ENCODE peak calls at places on chromosomes 3 and 15, in nine cellular contexts. I is cardiac muscle cell, J is ovary, O is right lobe of liver, T is fibroblast of lung, X is hepatocyte, D is pancreas, L is astrocyte, R is MM.1S. Y is an unnamed sample. For H3K9me3, the result is how much of the 10 kb centered on the place peaks cover.

GRCh38 chr3:127699946-127700300 is 27.2 kb downstream of the ABTB1 start:
- DNase-seq in I (no peak), J (no peak), O (no peak), T (no peak), X (no peak), D (no peak), L (no peak), R (no peak), Y (no peak)

GRCh38 chr15:90190606-90191343 is 10.4 kb upstream of the SEMA4B start:
- DNase-seq in I (no peak), J (no peak), O (no peak), T (no peak), X (no peak), D (peak), L (no peak), R (peak), Y (no peak)

GRCh38 chr3:188185717-188186236 is 31.8 kb downstream of the LPP start:
- DNase-seq in I (no peak), J (no peak), O (no peak), T (no peak), X (no peak), D (peak), L (peak), R (no peak), Y (no peak)

GRCh38 chr3:129439381-129439816 is 349 bp downstream of the MBD4 start:
- DNase-seq in I (no peak), J (no peak), O (peak), T (no peak), X (peak), D (no peak), L (no peak), R (peak), Y (peak)

GRCh38 chr15:56739474-56739873 is 6.2 kb upstream of the ZNF280D start:
- DNase-seq in I (no peak), J (no peak), O (no peak), T (no peak), X (no peak), D (no peak), L (no peak), R (no peak), Y (no peak)

GRCh38 chr3:62602987-62603386 is 229.6 kb upstream of the FEZF2 start:
- DNase-seq in I (no peak), J (no peak), O (no peak), T (peak), X (no peak), D (no peak), L (no peak), R (no peak), Y (no peak)

GRCh38 chr15:43912991-43913927 is 86.5 kb downstream of the WDR76 start:
- DNase-seq in I (peak), J (peak), O (no peak), T (peak), X (peak), D (no peak), L (peak), R (no peak), Y (peak)

GRCh38 chr15:72342385-72342784 is 22.4 kb upstream of the CELF6 start:
- DNase-seq in I (peak), J (no peak), O (no peak), T (peak), X (peak), D (no peak), L (no peak), R (no peak), Y (no peak)

GRCh38 chr3:73504255-73504654 is 120.5 kb downstream of the PDZRN3 start:
- DNase-seq in I (no peak), J (no peak), O (no peak), T (no peak), X (no peak), D (peak), L (no peak), R (no peak), Y (no peak)

GRCh38 chr15:98745650-98746374 is 97.5 kb downstream of the IGF1R start:
- DNase-seq in I (peak), J (no peak), O (no peak), T (no peak), X (no peak), D (no peak), L (peak), R (no peak), Y (no peak)

GRCh38 chr15:89385596-89386242 is 51.1 kb upstream of the POLG start:
- DNase-seq in I (peak), J (no peak), O (peak), T (no peak), X (no peak), D (no peak), L (peak), R (no peak), Y (no peak)

GRCh38 chr3:154252759-154253638 is 71.3 kb downstream of the DHX36 start:
- DNase-seq in I (peak), J (peak), O (peak), T (peak), X (peak), D (peak), L (peak), R (peak), Y (peak)

GRCh38 chr3:129526121-129526900 is 2.1 kb upstream of the RHO start:
- DNase-seq in I (no peak), J (no peak), O (no peak), T (no peak), X (no peak), D (no peak), L (no peak), R (peak), Y (no peak)

GRCh38 chr3:11254876-11255275 is 17.3 kb upstream of the ATG7 start:
- DNase-seq in I (no peak), J (no peak), O (no peak), T (no peak), X (no peak), D (no peak), L (no peak), R (no peak), Y (no peak)

GRCh38 chr15:88077249-88077810 is 179.2 kb downstream of the NTRK3 start:
- DNase-seq in I (no peak), J (no peak), O (no peak), T (no peak), X (no peak), D (no peak), L (peak), R (no peak), Y (peak)

GRCh38 chr15:25022233-25022632 is 67.4 kb downstream of the SNRPN start:
- DNase-seq in I (peak), J (no peak), O (no peak), T (peak), X (no peak), D (no peak), L (peak), R (no peak), Y (no peak)

GRCh38 chr15:52105856-52106255 is 6.7 kb downstream of the BCL2L10 start:
- DNase-seq in I (no peak), J (no peak), O (no peak), T (no peak), X (no peak), D (no peak), L (no peak), R (no peak), Y (no peak)

GRCh38 chr3:56754753-56755365 is 46.9 kb downstream of the ARHGEF3 start:
- DNase-seq in I (no peak), J (no peak), O (no peak), T (no peak), X (no peak), D (no peak), L (no peak), R (peak), Y (peak)

GRCh38 chr15:45612790-45613415 is 21.9 kb upstream of the SQOR start:
- DNase-seq in I (peak), J (no peak), O (no peak), T (peak), X (no peak), D (no peak), L (no peak), R (peak), Y (no peak)

GRCh38 chr15:101161656-101162055 is 90.2 kb downstream of the CHSY1 start:
- DNase-seq in I (no peak), J (no peak), O (no peak), T (no peak), X (no peak), D (no peak), L (no peak), R (no peak), Y (no peak)

GRCh38 chr3:127209155-127209839 is 16.4 kb downstream of the PRR23E start:
- DNase-seq in I (no peak), J (no peak), O (no peak), T (no peak), X (no peak), D (no peak), L (no peak), R (no peak), Y (no peak)

GRCh38 chr15:74635228-74635627 is 19.6 kb downstream of the CLK3 start:
- DNase-seq in I (peak), J (no peak), O (no peak), T (peak), X (peak), D (peak), L (peak), R (peak), Y (peak)

GRCh38 chr3:158430968-158431367 is 140.0 kb upstream of the MLF1 start:
- DNase-seq in I (peak), J (no peak), O (no peak), T (no peak), X (no peak), D (no peak), L (peak), R (no peak), Y (no peak)

GRCh38 chr15:74227968-74228722 is 8.0 kb upstream of the CCDC33 start:
- DNase-seq in I (peak), J (no peak), O (no peak), T (peak), X (no peak), D (no peak), L (no peak), R (no peak), Y (no peak)

GRCh38 chr3:67739851-67740250 is 85.4 kb upstream of the SUCLG2 start:
- DNase-seq in I (no peak), J (no peak), O (no peak), T (peak), X (no peak), D (no peak), L (peak), R (no peak), Y (no peak)

GRCh38 chr3:12893247-12893646 is 51.9 kb upstream of the RPL32 start:
- DNase-seq in I (no peak), J (no peak), O (peak), T (no peak), X (no peak), D (no peak), L (no peak), R (no peak), Y (no peak)

GRCh38 chr3:151581046-151581445 is 120.2 kb upstream of the IGSF10 start:
- DNase-seq in I (peak), J (no peak), O (no peak), T (peak), X (no peak), D (no peak), L (peak), R (no peak), Y (no peak)

GRCh38 chr3:4163006-4163405 is 140.2 kb upstream of the SETMAR start:
- DNase-seq in I (no peak), J (no peak), O (no peak), T (no peak), X (no peak), D (no peak), L (no peak), R (no peak), Y (no peak)

GRCh38 chr3:11634081-11634635 is 9.6 kb downstream of the VGLL4 start:
- DNase-seq in I (no peak), J (no peak), O (no peak), T (no peak), X (no peak), D (no peak), L (no peak), R (no peak), Y (peak)

GRCh38 chr3:197960694-197961581 is 921 bp downstream of the LMLN start:
- DNase-seq in I (peak), J (no peak), O (no peak), T (peak), X (no peak), D (no peak), L (no peak), R (no peak), Y (no peak)

GRCh38 chr3:119555309-119555735 is 4.1 kb downstream of the CD80 start:
- DNase-seq in I (no peak), J (no peak), O (no peak), T (no peak), X (no peak), D (no peak), L (no peak), R (no peak), Y (no peak)
- H3K27ac ChIP-seq in I (no peak), J (no peak), O (no peak), T (no peak), X (no peak), D (no peak), L (no peak), R (no peak), Y (no peak)

GRCh38 chr15:62940359-62940754 is 102.2 kb upstream of the TPM1 start:
- DNase-seq in I (peak), J (no peak), O (peak), T (no peak), X (no peak), D (no peak), L (no peak), R (no peak), Y (peak)

GRCh38 chr15:62938825-62939224 is 103.7 kb upstream of the TPM1 start:
- DNase-seq in I (no peak), J (no peak), O (no peak), T (no peak), X (no peak), D (no peak), L (no peak), R (no peak), Y (no peak)

GRCh38 chr15:62942411-62942810 is 100.1 kb upstream of the TPM1 start:
- DNase-seq in I (no peak), J (no peak), O (no peak), T (no peak), X (no peak), D (no peak), L (no peak), R (no peak), Y (no peak)

GRCh38 chr15:62941719-62942118 is 100.8 kb upstream of the TPM1 start:
- DNase-seq in I (no peak), J (no peak), O (no peak), T (no peak), X (no peak), D (no peak), L (no peak), R (no peak), Y (no peak)

DNA sequence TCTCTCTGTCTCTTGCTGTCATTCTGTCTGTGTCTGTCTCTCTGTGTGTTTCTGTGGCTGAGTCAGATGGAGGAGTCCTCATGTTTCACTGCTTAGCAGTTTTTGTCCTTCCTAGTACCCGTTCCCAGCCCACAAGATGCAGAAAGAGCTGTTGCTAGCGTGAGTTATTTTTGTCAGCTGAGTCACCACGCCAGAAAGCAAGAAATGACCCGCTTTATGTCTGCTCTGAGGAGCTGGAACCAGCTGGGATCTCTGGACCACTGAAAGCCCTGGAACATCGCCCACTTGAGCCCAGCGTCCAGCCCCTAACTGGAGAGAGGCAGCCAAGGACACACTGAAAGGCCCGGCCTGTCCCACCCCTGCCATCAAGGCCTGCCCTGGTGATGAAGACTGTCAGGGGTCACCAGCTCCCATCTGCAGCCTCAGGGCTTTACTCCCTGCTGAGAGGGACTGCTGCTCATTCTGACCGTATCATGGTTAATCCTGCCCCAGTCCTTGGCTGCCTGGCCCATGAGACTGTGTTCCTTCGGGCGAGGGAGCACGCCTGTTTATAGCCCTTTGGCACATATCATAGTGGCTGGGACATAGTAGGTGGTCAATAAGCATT is 101.7 kb upstream of the TPM1 start:
- DNase-seq in I (peak), J (peak), O (no peak), T (peak), X (peak), D (peak), L (peak), R (peak), Y (peak)
- H3K4me3 ChIP-seq in I (no peak), J (no peak), O (no peak), T (no peak), X (no peak), D (no peak), L (peak), R (no peak), Y (no peak)

DNA sequence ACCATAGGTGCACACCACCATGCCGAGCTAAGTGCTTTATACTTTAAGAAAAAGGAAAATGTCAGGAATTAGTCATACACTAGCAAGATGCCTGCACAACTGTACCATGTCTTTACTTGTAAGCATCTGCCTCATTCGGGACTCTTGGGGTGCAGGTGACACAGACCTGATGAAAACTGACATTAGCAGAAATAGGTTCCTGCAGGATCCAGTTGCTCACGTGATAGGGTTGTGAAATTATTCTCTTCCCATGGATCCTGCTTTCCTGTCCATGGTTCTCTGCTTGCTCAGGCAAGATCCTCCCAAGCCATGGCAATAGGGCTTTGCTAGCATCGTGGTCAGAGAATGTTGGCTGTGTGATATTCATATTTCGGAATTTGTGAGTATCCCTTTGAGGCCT is 10.2 kb upstream of the LHFPL4 start:
- DNase-seq in I (no peak), J (no peak), O (no peak), T (no peak), X (no peak), D (no peak), L (no peak), R (no peak), Y (no peak)
- H3K9me3 ChIP-seq in I (under half), J (under half), O (under half), T (under half), X (under half), D (under half), L (under half), R (under half), Y (under half)

GRCh38 chr15:31364301-31365031 is 37.8 kb downstream of the KLF13 start:
- DNase-seq in I (no peak), J (no peak), O (peak), T (no peak), X (no peak), D (no peak), L (no peak), R (no peak), Y (no peak)
- H3K27ac ChIP-seq in I (peak), J (peak), O (peak), T (no peak), X (peak), D (peak), L (no peak), R (peak), Y (peak)

DNA sequence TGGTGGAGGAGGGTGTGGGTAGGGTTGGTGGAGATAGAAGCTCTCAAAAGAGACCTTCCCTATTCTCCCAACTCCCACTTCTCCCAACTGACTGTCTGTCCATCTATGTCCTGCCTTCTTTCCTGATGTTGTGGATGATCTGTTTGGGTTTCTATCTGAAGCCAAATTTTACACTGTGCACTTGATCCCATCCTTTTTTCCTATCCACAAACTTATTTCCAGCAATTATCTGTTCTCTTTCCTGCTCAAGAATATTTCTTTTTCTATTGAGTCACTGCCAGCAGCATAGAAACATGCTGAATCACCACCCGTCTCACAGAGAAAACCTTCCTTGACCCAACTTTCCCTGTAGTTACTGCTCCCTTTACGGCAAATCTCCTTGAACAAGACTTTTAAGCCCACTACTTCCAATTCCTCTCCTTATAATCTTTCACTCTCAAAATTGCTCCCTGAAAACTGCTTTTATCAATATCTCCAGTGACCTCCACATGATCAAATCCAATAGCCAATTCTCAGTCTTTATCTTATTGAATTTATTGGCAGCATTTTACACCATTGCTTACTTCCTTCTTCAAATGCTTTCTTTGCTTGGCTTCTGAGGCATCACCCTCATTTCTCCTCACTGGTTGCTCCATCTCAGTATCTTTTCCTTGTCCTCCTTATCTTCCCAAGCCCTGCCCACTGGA is 141.2 kb upstream of the SLC7A14 start:
- DNase-seq in I (peak), J (no peak), O (no peak), T (peak), X (no peak), D (no peak), L (peak), R (no peak), Y (no peak)
- H3K4me3 ChIP-seq in I (no peak), J (no peak), O (no peak), T (peak), X (no peak), D (no peak), L (peak), R (no peak), Y (no peak)

DNA sequence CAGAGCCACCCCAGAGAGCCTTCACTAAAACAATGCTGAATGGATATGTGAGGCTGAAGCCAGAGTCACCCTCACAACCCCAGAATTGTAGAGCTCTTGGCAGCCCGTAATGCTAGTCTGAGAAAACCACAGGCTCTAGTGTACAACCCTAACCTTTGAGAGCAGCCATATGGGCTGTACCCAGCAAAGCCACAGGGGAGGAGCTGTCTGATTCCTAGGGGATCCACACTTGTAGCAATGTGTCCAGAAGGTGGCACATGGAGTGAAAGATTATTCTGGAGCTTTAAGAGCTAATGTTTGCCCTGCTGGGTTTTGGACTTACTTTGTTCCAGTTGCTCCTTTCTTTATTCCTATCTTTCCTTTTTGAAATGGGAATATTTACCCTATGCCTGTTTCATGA is 626.8 kb downstream of the GRM7 start:
- DNase-seq in I (peak), J (no peak), O (no peak), T (no peak), X (no peak), D (no peak), L (no peak), R (no peak), Y (no peak)
- H3K9me3 ChIP-seq in I (under half), J (under half), O (under half), T (under half), X (under half), D (under half), L (under half), R (under half), Y (under half)

GRCh38 chr3:37876279-37876678 is 14.6 kb downstream of the CTDSPL start:
- DNase-seq in I (no peak), J (no peak), O (no peak), T (no peak), X (no peak), D (no peak), L (no peak), R (no peak), Y (no peak)
- H3K27ac ChIP-seq in I (no peak), J (no peak), O (no peak), T (no peak), X (no peak), D (no peak), L (no peak), R (no peak), Y (no peak)

GRCh38 chr15:85689729-85690128 is 105.0 kb downstream of the KLHL25 start:
- DNase-seq in I (peak), J (peak), O (peak), T (peak), X (peak), D (no peak), L (peak), R (peak), Y (peak)
- H3K4me3 ChIP-seq in I (peak), J (peak), O (no peak), T (no peak), X (no peak), D (no peak), L (peak), R (peak), Y (peak)

Y was measured in uterus.